ENCODE peak calls at places on chromosomes 11 and 22, in four cellular contexts. One of them, this sample, is unnamed.

GRCh38 chr11:86608251-86608799 is 64.1 kb downstream of the ME3 start:
- DNase-seq in NCI-H1092: peak
- DNase-seq in stimulated activated CD8-positive, alpha-beta memory T cell treated with anti-CD3 and anti-CD28 coated beads, Interleukin-4, amount 100 ng/mL, for 4 hours: no peak
- DNase-seq in upper lobe of right lung: peak
- DNase-seq in this sample: peak

GRCh38 chr22:31895317-31896133 is 48.8 kb upstream of the YWHAH start:
- DNase-seq in NCI-H1092: no peak
- DNase-seq in stimulated activated CD8-positive, alpha-beta memory T cell treated with anti-CD3 and anti-CD28 coated beads, Interleukin-4, amount 100 ng/mL, for 4 hours: no peak
- DNase-seq in upper lobe of right lung: no peak
- DNase-seq in this sample: no peak

GRCh38 chr11:76783294-76783900 is at the start of gene TSKU:
- DNase-seq in NCI-H1092: no peak
- DNase-seq in stimulated activated CD8-positive, alpha-beta memory T cell treated with anti-CD3 and anti-CD28 coated beads, Interleukin-4, amount 100 ng/mL, for 4 hours: no peak
- DNase-seq in upper lobe of right lung: peak
- DNase-seq in this sample: no peak

GRCh38 chr11:94973099-94973968 is at the start of the genes CWC15 and KDM4D:
- DNase-seq in NCI-H1092: peak
- DNase-seq in stimulated activated CD8-positive, alpha-beta memory T cell treated with anti-CD3 and anti-CD28 coated beads, Interleukin-4, amount 100 ng/mL, for 4 hours: peak
- DNase-seq in upper lobe of right lung: peak
- DNase-seq in this sample: peak

GRCh38 chr11:128054323-128054910 is 532.9 kb downstream of the ETS1 start:
- DNase-seq in NCI-H1092: no peak
- DNase-seq in stimulated activated CD8-positive, alpha-beta memory T cell treated with anti-CD3 and anti-CD28 coated beads, Interleukin-4, amount 100 ng/mL, for 4 hours: no peak
- DNase-seq in upper lobe of right lung: no peak
- DNase-seq in this sample: no peak

GRCh38 chr11:128222245-128222959 is 365.0 kb downstream of the ETS1 start:
- DNase-seq in NCI-H1092: no peak
- DNase-seq in stimulated activated CD8-positive, alpha-beta memory T cell treated with anti-CD3 and anti-CD28 coated beads, Interleukin-4, amount 100 ng/mL, for 4 hours: no peak
- DNase-seq in upper lobe of right lung: no peak
- DNase-seq in this sample: no peak

GRCh38 chr22:46833228-46833627 is 70.8 kb downstream of the TBC1D22A start:
- DNase-seq in NCI-H1092: no peak
- DNase-seq in stimulated activated CD8-positive, alpha-beta memory T cell treated with anti-CD3 and anti-CD28 coated beads, Interleukin-4, amount 100 ng/mL, for 4 hours: no peak
- DNase-seq in upper lobe of right lung: no peak
- DNase-seq in this sample: no peak

GRCh38 chr11:35689081-35689996 is 26.8 kb downstream of the TRIM44 start:
- DNase-seq in NCI-H1092: no peak
- DNase-seq in stimulated activated CD8-positive, alpha-beta memory T cell treated with anti-CD3 and anti-CD28 coated beads, Interleukin-4, amount 100 ng/mL, for 4 hours: no peak
- DNase-seq in upper lobe of right lung: no peak
- DNase-seq in this sample: no peak

GRCh38 chr11:123754101-123754568 is at the start of gene OR6X1:
- DNase-seq in NCI-H1092: no peak
- DNase-seq in stimulated activated CD8-positive, alpha-beta memory T cell treated with anti-CD3 and anti-CD28 coated beads, Interleukin-4, amount 100 ng/mL, for 4 hours: no peak
- DNase-seq in upper lobe of right lung: no peak
- DNase-seq in this sample: no peak

GRCh38 chr11:19050281-19050680 is 10.2 kb downstream of the MRGPRX2 start:
- DNase-seq in NCI-H1092: no peak
- DNase-seq in stimulated activated CD8-positive, alpha-beta memory T cell treated with anti-CD3 and anti-CD28 coated beads, Interleukin-4, amount 100 ng/mL, for 4 hours: no peak
- DNase-seq in upper lobe of right lung: no peak
- DNase-seq in this sample: no peak

GRCh38 chr11:64694821-64695365 is 28.1 kb downstream of the NRXN2 start:
- DNase-seq in NCI-H1092: peak
- DNase-seq in stimulated activated CD8-positive, alpha-beta memory T cell treated with anti-CD3 and anti-CD28 coated beads, Interleukin-4, amount 100 ng/mL, for 4 hours: no peak
- DNase-seq in upper lobe of right lung: peak
- DNase-seq in this sample: no peak

GRCh38 chr11:118076754-118077281 is at the start of gene TMPRSS4:
- DNase-seq in NCI-H1092: no peak
- DNase-seq in stimulated activated CD8-positive, alpha-beta memory T cell treated with anti-CD3 and anti-CD28 coated beads, Interleukin-4, amount 100 ng/mL, for 4 hours: no peak
- DNase-seq in upper lobe of right lung: no peak
- DNase-seq in this sample: peak

GRCh38 chr11:75323609-75324008 is 27.9 kb downstream of the ARRB1 start:
- DNase-seq in NCI-H1092: no peak
- DNase-seq in stimulated activated CD8-positive, alpha-beta memory T cell treated with anti-CD3 and anti-CD28 coated beads, Interleukin-4, amount 100 ng/mL, for 4 hours: no peak
- DNase-seq in upper lobe of right lung: no peak
- DNase-seq in this sample: no peak

GRCh38 chr11:76974179-76974891 is 59.9 kb upstream of the B3GNT6 start:
- DNase-seq in NCI-H1092: no peak
- DNase-seq in stimulated activated CD8-positive, alpha-beta memory T cell treated with anti-CD3 and anti-CD28 coated beads, Interleukin-4, amount 100 ng/mL, for 4 hours: no peak
- DNase-seq in upper lobe of right lung: no peak
- DNase-seq in this sample: no peak

GRCh38 chr11:124640660-124641059 is 18.0 kb downstream of the TBRG1 start:
- DNase-seq in NCI-H1092: no peak
- DNase-seq in stimulated activated CD8-positive, alpha-beta memory T cell treated with anti-CD3 and anti-CD28 coated beads, Interleukin-4, amount 100 ng/mL, for 4 hours: no peak
- DNase-seq in upper lobe of right lung: no peak
- DNase-seq in this sample: no peak

GRCh38 chr11:34204396-34205279 is 99.2 kb downstream of the NAT10 start:
- DNase-seq in NCI-H1092: no peak
- DNase-seq in stimulated activated CD8-positive, alpha-beta memory T cell treated with anti-CD3 and anti-CD28 coated beads, Interleukin-4, amount 100 ng/mL, for 4 hours: no peak
- DNase-seq in upper lobe of right lung: no peak
- DNase-seq in this sample: no peak

GRCh38 chr11:598005-598680 is 17.6 kb downstream of the IRF7 start:
- DNase-seq in NCI-H1092: no peak
- DNase-seq in stimulated activated CD8-positive, alpha-beta memory T cell treated with anti-CD3 and anti-CD28 coated beads, Interleukin-4, amount 100 ng/mL, for 4 hours: no peak
- DNase-seq in upper lobe of right lung: no peak
- DNase-seq in this sample: no peak

GRCh38 chr11:8906629-8907028 is 4.4 kb upstream of the AKIP1 start:
- DNase-seq in NCI-H1092: no peak
- DNase-seq in stimulated activated CD8-positive, alpha-beta memory T cell treated with anti-CD3 and anti-CD28 coated beads, Interleukin-4, amount 100 ng/mL, for 4 hours: no peak
- DNase-seq in upper lobe of right lung: no peak
- DNase-seq in this sample: no peak

GRCh38 chr11:64323373-64323772 is 5.5 kb downstream of the PRDX5 start:
- DNase-seq in NCI-H1092: no peak
- DNase-seq in stimulated activated CD8-positive, alpha-beta memory T cell treated with anti-CD3 and anti-CD28 coated beads, Interleukin-4, amount 100 ng/mL, for 4 hours: no peak
- DNase-seq in upper lobe of right lung: peak
- DNase-seq in this sample: no peak

GRCh38 chr22:36213596-36213995 is 12.0 kb upstream of the APOL4 start:
- DNase-seq in NCI-H1092: no peak
- DNase-seq in stimulated activated CD8-positive, alpha-beta memory T cell treated with anti-CD3 and anti-CD28 coated beads, Interleukin-4, amount 100 ng/mL, for 4 hours: no peak
- DNase-seq in upper lobe of right lung: no peak
- DNase-seq in this sample: no peak

GRCh38 chr11:1917523-1918435 is 1.7 kb upstream of the TNNT3 start:
- DNase-seq in NCI-H1092: no peak
- DNase-seq in stimulated activated CD8-positive, alpha-beta memory T cell treated with anti-CD3 and anti-CD28 coated beads, Interleukin-4, amount 100 ng/mL, for 4 hours: no peak
- DNase-seq in upper lobe of right lung: peak
- DNase-seq in this sample: no peak

GRCh38 chr11:121249039-121249663 is 43.4 kb upstream of the SC5D start:
- DNase-seq in NCI-H1092: no peak
- DNase-seq in stimulated activated CD8-positive, alpha-beta memory T cell treated with anti-CD3 and anti-CD28 coated beads, Interleukin-4, amount 100 ng/mL, for 4 hours: no peak
- DNase-seq in upper lobe of right lung: no peak
- DNase-seq in this sample: no peak

GRCh38 chr11:2691991-2692841 is 7.6 kb downstream of the KCNQ1OT1 start:
- DNase-seq in NCI-H1092: peak
- DNase-seq in stimulated activated CD8-positive, alpha-beta memory T cell treated with anti-CD3 and anti-CD28 coated beads, Interleukin-4, amount 100 ng/mL, for 4 hours: no peak
- DNase-seq in upper lobe of right lung: peak
- DNase-seq in this sample: peak

GRCh38 chr22:24185501-24186351 is 4.4 kb downstream of the SUSD2 start:
- DNase-seq in NCI-H1092: no peak
- DNase-seq in stimulated activated CD8-positive, alpha-beta memory T cell treated with anti-CD3 and anti-CD28 coated beads, Interleukin-4, amount 100 ng/mL, for 4 hours: no peak
- DNase-seq in upper lobe of right lung: peak
- DNase-seq in this sample: peak

GRCh38 chr11:18012314-18012905 is 437 bp downstream of the SERGEF start:
- DNase-seq in NCI-H1092: peak
- DNase-seq in stimulated activated CD8-positive, alpha-beta memory T cell treated with anti-CD3 and anti-CD28 coated beads, Interleukin-4, amount 100 ng/mL, for 4 hours: peak
- DNase-seq in upper lobe of right lung: no peak
- DNase-seq in this sample: no peak

GRCh38 chr11:71370895-71371673 is 77.1 kb downstream of the DHCR7 start:
- DNase-seq in NCI-H1092: peak
- DNase-seq in stimulated activated CD8-positive, alpha-beta memory T cell treated with anti-CD3 and anti-CD28 coated beads, Interleukin-4, amount 100 ng/mL, for 4 hours: no peak
- DNase-seq in upper lobe of right lung: no peak
- DNase-seq in this sample: no peak